ENCODE peak calls at places on chromosomes 2 and 18, in four cellular contexts. D, V, O and U are unnamed samples.

GRCh38 chr2:10877691-10878111 is 34.0 kb upstream of the KCNF1 start:
- DNase-seq in D (no peak), V (peak; percentile 26), O (no peak), U (no peak)

GRCh38 chr2:31354837-31355236 is 59.7 kb downstream of the XDH start:
- DNase-seq in D (peak; percentile 21), V (peak; percentile 30), O (no peak), U (no peak)

GRCh38 chr2:134892282-134893054 is 26.2 kb upstream of the CCNT2 start:
- DNase-seq in D (no peak), V (no peak), O (no peak), U (no peak)

GRCh38 chr2:201228271-201228911 is 31.9 kb upstream of the CASP8 start:
- DNase-seq in D (no peak), V (no peak), O (no peak), U (no peak)

GRCh38 chr18:24499814-24500601 is 39.6 kb downstream of the HRH4 start:
- DNase-seq in D (no peak), V (peak; percentile 3), O (no peak), U (no peak)

GRCh38 chr18:37400832-37401231 is 164.8 kb downstream of the CELF4 start:
- DNase-seq in D (no peak), V (no peak), O (no peak), U (no peak)

GRCh38 chr2:73297151-73297559 is 3.8 kb upstream of the EGR4 start:
- DNase-seq in D (no peak), V (peak; percentile 10), O (no peak), U (no peak)

GRCh38 chr2:106342801-106343200 is 125.4 kb downstream of the RGPD3 start:
- DNase-seq in D (no peak), V (no peak), O (no peak), U (no peak)

GRCh38 chr2:205107810-205108209 is 562.5 kb downstream of the PARD3B start:
- DNase-seq in D (no peak), V (no peak), O (no peak), U (no peak)

GRCh38 chr2:31923662-31924061 is 87.1 kb downstream of the MEMO1 start:
- DNase-seq in D (no peak), V (no peak), O (no peak), U (no peak)

GRCh38 chr2:72864500-72864899 is 22.7 kb upstream of the SPR start:
- DNase-seq in D (no peak), V (peak; percentile 28), O (no peak), U (peak; percentile 73)

GRCh38 chr2:128624956-128625355 is 306.3 kb upstream of the HS6ST1 start:
- DNase-seq in D (no peak), V (no peak), O (no peak), U (no peak)

GRCh38 chr18:31244737-31245432 is 73.1 kb upstream of the DSG1 start:
- DNase-seq in D (no peak), V (no peak), O (no peak), U (no peak)

GRCh38 chr18:24801011-24801410 is 340.6 kb downstream of the HRH4 start:
- DNase-seq in D (no peak), V (no peak), O (no peak), U (no peak)

GRCh38 chr2:207143474-207144190 is 22.1 kb downstream of the KLF7 start:
- DNase-seq in D (no peak), V (peak; percentile 89), O (no peak), U (no peak)

GRCh38 chr18:2617974-2618373 is 37.6 kb upstream of the SMCHD1 start:
- DNase-seq in D (no peak), V (no peak), O (no peak), U (no peak)

GRCh38 chr2:207163053-207163814 is 2.5 kb downstream of the KLF7 start:
- DNase-seq in D (peak; percentile 74), V (peak; percentile 87), O (peak; percentile 76), U (peak; percentile 94)

GRCh38 chr2:101991731-101992145 is at the start of gene IL1R2:
- DNase-seq in D (no peak), V (no peak), O (no peak), U (no peak)

GRCh38 chr2:16773080-16773713 is 107.6 kb upstream of the CYRIA start:
- DNase-seq in D (peak; percentile 36), V (peak; percentile 58), O (peak; percentile 2), U (no peak)

GRCh38 chr18:4653418-4653817 is 198.3 kb upstream of the DLGAP1 start:
- DNase-seq in D (no peak), V (no peak), O (no peak), U (no peak)

GRCh38 chr2:54599914-54600313 is 123.5 kb upstream of the EML6 start:
- DNase-seq in D (no peak), V (no peak), O (no peak), U (no peak)

GRCh38 chr2:88765154-88765948 is 73.9 kb downstream of the RPIA start:
- DNase-seq in D (no peak), V (peak; percentile 30), O (no peak), U (no peak)

GRCh38 chr2:28570431-28570830 is 74.6 kb downstream of the PLB1 start:
- DNase-seq in D (no peak), V (no peak), O (no peak), U (no peak)

GRCh38 chr2:240419321-240419720 is 16.1 kb upstream of the GPC1 start:
- DNase-seq in D (no peak), V (no peak), O (no peak), U (no peak)

GRCh38 chr18:47263828-47264314 is 12.4 kb upstream of the SKOR2 start:
- DNase-seq in D (no peak), V (no peak), O (no peak), U (no peak)

GRCh38 chr2:240800241-240800640 is 19.8 kb downstream of the KIF1A start:
- DNase-seq in D (no peak), V (peak; percentile 92), O (no peak), U (no peak)

GRCh38 chr2:69625078-69625788 is 18.3 kb downstream of the AAK1 start:
- DNase-seq in D (no peak), V (peak; percentile 30), O (no peak), U (no peak)

GRCh38 chr18:34224423-34225217 is at the start of gene NOL4:
- DNase-seq in D (no peak), V (peak; percentile 9), O (no peak), U (peak; percentile 12)

DNA sequence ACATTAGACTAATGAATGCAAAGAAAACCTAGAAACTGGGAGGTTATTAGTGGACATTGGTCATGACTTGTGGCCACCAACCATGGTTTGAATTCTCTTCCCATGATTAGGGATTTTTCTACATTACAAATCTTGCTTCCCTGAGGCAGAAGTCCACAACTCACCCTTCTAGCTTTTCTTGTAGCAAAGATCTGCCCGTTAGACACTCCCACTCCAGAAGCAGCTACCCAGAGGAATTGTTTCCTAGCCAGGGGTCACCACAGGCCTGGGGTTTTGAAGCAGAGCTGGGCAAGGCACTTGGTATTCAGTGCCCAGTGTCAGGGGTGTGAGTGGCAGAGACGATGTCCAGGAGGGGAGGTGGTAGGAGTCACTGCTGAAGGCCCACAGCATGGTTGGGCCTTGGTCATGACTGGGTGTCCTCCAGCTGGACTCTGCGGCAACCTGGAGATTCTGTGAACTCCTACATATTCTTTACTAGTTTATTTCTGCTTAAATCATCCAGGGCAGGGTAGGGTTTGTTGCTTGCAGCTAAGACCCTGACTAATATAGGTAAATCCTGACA is 54.9 kb downstream of the ACTR2 start:
- DNase-seq in D (no peak), V (no peak), O (no peak), U (no peak)
- H3K27me3 ChIP-seq in D (no peaks in the 10 kb centered on the region), V (peaks cover 31% of the 10 kb centered on the region), O (no peaks in the 10 kb centered on the region), U (no peaks in the 10 kb centered on the region)

DNA sequence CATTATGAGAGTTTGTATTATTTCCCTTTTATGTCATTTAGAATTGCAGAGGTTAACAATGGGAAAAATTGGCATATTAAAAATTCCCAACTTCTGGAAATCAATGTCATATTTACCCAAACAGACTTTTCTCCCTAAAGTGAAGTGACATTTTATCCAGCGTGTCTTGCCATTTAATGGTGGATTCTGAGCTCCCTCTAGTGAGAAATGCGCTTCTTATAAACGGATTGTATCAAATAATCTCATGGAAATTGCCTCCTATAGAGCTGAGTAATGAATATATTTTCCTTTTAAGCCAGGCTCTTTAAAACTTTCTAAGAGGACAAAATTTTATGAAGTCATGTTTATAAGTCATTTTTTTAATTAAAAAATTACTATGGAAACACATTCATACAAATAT is 5.7 kb upstream of the GCFC2 start:
- DNase-seq in D (no peak), V (peak; percentile 20), O (no peak), U (no peak)
- TF ChIP-seq CTCF in D (no peak), V (peak; percentile 7), O (no peak), U (no peak)

GRCh38 chr2:112630268-112630667 is 15.5 kb upstream of the SLC20A1 start:
- DNase-seq in D (no peak), V (no peak), O (no peak), U (no peak)
- H3K4me3 ChIP-seq in D (no peak overlapping the region), V (no peak overlapping the region), O (no peak overlapping the region), U (no peak overlapping the region)

GRCh38 chr18:9108911-9109310 is 6.4 kb downstream of the NDUFV2 start:
- DNase-seq in D (no peak), V (no peak), O (no peak), U (no peak)

GRCh38 chr18:9106800-9107574 is 4.5 kb downstream of the NDUFV2 start:
- DNase-seq in D (no peak), V (no peak), O (no peak), U (no peak)

GRCh38 chr18:9106094-9106493 is 3.6 kb downstream of the NDUFV2 start:
- DNase-seq in D (no peak), V (no peak), O (no peak), U (no peak)

GRCh38 chr18:9113468-9114149 is 11.1 kb downstream of the NDUFV2 start:
- DNase-seq in D (no peak), V (no peak), O (no peak), U (no peak)

DNA sequence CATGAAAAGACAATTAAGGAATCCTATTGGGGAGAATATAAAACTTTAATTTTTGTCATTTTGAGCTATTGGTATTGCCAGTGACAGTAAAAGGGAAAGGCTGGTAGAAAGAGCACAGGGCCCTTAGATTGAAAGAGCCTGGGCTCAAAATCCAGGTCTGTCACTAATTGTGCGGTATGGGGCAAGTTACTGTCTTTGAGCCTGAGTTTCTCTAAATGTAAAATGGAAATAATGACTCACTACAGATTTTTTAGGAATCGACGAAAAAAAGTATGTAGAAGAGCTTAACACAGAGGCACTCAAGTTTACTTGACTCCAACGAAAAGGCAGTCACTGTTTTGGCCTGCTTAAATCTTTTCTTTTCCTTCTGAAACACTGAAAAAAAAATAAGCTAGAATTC is 7.0 kb downstream of the NDUFV2 start:
- DNase-seq in D (no peak), V (peak; percentile 45), O (no peak), U (no peak)
- H3K27me3 ChIP-seq in D (no peaks in the 10 kb centered on the region), V (no peaks in the 10 kb centered on the region), O (no peaks in the 10 kb centered on the region), U (no peaks in the 10 kb centered on the region)

GRCh38 chr18:14976736-14977430 is 228.9 kb downstream of the ANKRD30B start:
- DNase-seq in D (no peak), V (no peak), O (no peak), U (no peak)
- TF ChIP-seq CTCF in D (no peak), V (no peak), O (no peak), U (peak; percentile 15)